ENCODE peak calls at places on chromosome 4, in seven cellular contexts. G is iPS DF 19.7, W is mucosa of descending colon, K is right lobe of liver, H is HTR-8/SVneo, J is lung, D is ELR. S is an unnamed sample.

GRCh38 chr4:40194602-40195161 is 2.1 kb upstream of the RHOH start:
- DNase-seq in W (no peak), K (no peak), J (no peak), D (no peak), H (no peak), G (no peak), S (no peak)

GRCh38 chr4:45064741-45065140 is 338.4 kb upstream of the GNPDA2 start:
- DNase-seq in J (no peak), K (no peak), G (no peak), H (no peak), D (no peak), W (no peak), S (no peak)

GRCh38 chr4:44145868-44146267 is 302.7 kb downstream of the KCTD8 start:
- DNase-seq in J (no peak), D (peak), K (no peak), W (no peak), G (no peak), H (peak), S (peak)

GRCh38 chr4:103895876-103896465 is 176.2 kb upstream of the TACR3 start:
- DNase-seq in H (no peak), W (no peak), D (peak), J (no peak), K (no peak), G (no peak), S (peak)

GRCh38 chr4:156378053-156378665 is 424.5 kb upstream of the CTSO start:
- DNase-seq in H (peak), D (peak), J (no peak), W (no peak), K (no peak), G (peak), S (peak)

GRCh38 chr4:146521543-146522097 is at the start of gene SLC10A7:
- DNase-seq in G (peak), W (peak), H (peak), D (peak), J (peak), K (peak), S (peak)

GRCh38 chr4:179292443-179292842 is 1850.2 kb upstream of the AGA start:
- DNase-seq in G (no peak), D (peak), H (no peak), K (no peak), J (no peak), W (no peak), S (no peak)

GRCh38 chr4:47990145-47990544 is 26.3 kb downstream of the CNGA1 start:
- DNase-seq in W (no peak), J (no peak), G (no peak), D (no peak), H (no peak), K (no peak), S (no peak)

GRCh38 chr4:148270600-148270999 is 171.6 kb downstream of the NR3C2 start:
- DNase-seq in G (no peak), K (no peak), W (no peak), J (no peak), D (peak), H (peak), S (no peak)

GRCh38 chr4:11497212-11497806 is 68.6 kb upstream of the HS3ST1 start:
- DNase-seq in G (no peak), W (no peak), K (no peak), J (no peak), D (no peak), H (no peak), S (no peak)

GRCh38 chr4:19227701-19228100 is 1024.0 kb upstream of the SLIT2 start:
- DNase-seq in D (peak), J (no peak), G (no peak), K (no peak), H (no peak), W (no peak), S (no peak)

GRCh38 chr4:107740950-107741701 is 21.1 kb upstream of the PAPSS1 start:
- DNase-seq in K (no peak), W (no peak), H (no peak), G (no peak), J (no peak), D (peak), S (peak)

GRCh38 chr4:3480528-3481112 is 17.5 kb downstream of the DOK7 start:
- DNase-seq in H (peak), W (peak), G (peak), J (peak), D (peak), K (peak), S (peak)